ENCODE peak calls at places on chromosomes 12 and 14, in four cellular contexts. P, M, L and X are unnamed samples.

GRCh38 chr12:106094304-106094703 is 44.5 kb downstream of the NUAK1 start:
- DNase-seq in P (no peak), L (no peak), M (no peak), X (no peak)

GRCh38 chr12:32549675-32550079 is 129.4 kb upstream of the DNM1L start:
- DNase-seq in L (no peak), P (no peak), M (no peak), X (no peak)

GRCh38 chr12:116735084-116735483 is 2.8 kb downstream of the SPRING1 start:
- DNase-seq in L (peak; percentile 68), P (no peak), M (no peak), X (no peak)

GRCh38 chr12:22435583-22435982 is 101.1 kb upstream of the ST8SIA1 start:
- DNase-seq in P (no peak), M (no peak), L (no peak), X (no peak)

GRCh38 chr14:54702014-54702491 is 135.1 kb downstream of the SAMD4A start:
- DNase-seq in M (no peak), L (no peak), P (no peak), X (no peak)

GRCh38 chr12:53806689-53807088 is 54.9 kb upstream of the CISTR start:
- DNase-seq in M (no peak), L (no peak), P (no peak), X (no peak)

GRCh38 chr14:22391908-22392307 is 197.1 kb downstream of the DAD1 start:
- DNase-seq in P (peak; percentile 74), L (no peak), M (peak; percentile 39), X (no peak)

GRCh38 chr12:33575346-33575745 is 135.7 kb upstream of the SYT10 start:
- DNase-seq in L (no peak), P (no peak), M (no peak), X (no peak)

GRCh38 chr12:96571101-96571862 is 81.9 kb downstream of the CFAP54 start:
- DNase-seq in L (no peak), M (no peak), P (no peak), X (no peak)

GRCh38 chr12:95096852-95097251 is 23.4 kb upstream of the NR2C1 start:
- DNase-seq in P (peak; percentile 55), L (no peak), M (no peak), X (no peak)

GRCh38 chr12:130418261-130418660 is 80.6 kb downstream of the PIWIL1 start:
- DNase-seq in P (no peak), L (no peak), M (no peak), X (no peak)

DNA sequence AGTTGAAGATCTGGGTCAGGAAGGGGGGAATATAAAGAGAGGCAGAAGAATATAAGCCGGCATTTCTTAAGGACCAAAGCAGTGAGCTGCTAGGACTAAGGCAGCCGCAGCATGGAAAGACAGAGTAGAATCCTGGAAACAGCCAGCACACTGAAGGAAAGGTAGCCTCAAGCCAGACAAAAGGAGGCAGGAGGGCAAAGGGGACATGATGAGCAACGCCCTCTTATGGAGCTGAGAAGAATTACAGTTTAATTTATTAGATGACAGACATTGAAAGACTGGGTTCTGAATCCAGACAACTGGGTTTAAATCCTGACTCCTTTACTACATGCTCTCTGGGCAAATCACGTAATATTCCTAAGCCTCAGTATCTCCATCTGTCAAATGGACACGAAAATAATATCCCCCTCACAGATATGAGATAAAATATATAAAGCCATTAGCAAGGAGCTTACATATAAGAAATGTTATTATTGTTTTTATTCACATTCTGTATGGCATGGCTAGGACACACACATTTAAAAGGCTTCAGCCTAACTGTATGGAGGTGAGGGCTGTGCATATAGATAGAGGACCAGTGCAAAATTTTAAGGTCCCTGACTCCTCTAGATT is 8.1 kb upstream of the PCED1B start:
- DNase-seq in P (no peak), L (no peak), M (no peak), X (no peak)
- TF ChIP-seq CTCF in P (no peak), L (no peak), M (peak; percentile 31), X (no peak)

GRCh38 chr14:73477618-73478266 is 13.0 kb upstream of the RIOX1 start:
- DNase-seq in L (no peak), P (no peak), M (no peak), X (no peak)
- TF ChIP-seq CTCF in L (no peak), P (no peak), M (no peak), X (no peak)

DNA sequence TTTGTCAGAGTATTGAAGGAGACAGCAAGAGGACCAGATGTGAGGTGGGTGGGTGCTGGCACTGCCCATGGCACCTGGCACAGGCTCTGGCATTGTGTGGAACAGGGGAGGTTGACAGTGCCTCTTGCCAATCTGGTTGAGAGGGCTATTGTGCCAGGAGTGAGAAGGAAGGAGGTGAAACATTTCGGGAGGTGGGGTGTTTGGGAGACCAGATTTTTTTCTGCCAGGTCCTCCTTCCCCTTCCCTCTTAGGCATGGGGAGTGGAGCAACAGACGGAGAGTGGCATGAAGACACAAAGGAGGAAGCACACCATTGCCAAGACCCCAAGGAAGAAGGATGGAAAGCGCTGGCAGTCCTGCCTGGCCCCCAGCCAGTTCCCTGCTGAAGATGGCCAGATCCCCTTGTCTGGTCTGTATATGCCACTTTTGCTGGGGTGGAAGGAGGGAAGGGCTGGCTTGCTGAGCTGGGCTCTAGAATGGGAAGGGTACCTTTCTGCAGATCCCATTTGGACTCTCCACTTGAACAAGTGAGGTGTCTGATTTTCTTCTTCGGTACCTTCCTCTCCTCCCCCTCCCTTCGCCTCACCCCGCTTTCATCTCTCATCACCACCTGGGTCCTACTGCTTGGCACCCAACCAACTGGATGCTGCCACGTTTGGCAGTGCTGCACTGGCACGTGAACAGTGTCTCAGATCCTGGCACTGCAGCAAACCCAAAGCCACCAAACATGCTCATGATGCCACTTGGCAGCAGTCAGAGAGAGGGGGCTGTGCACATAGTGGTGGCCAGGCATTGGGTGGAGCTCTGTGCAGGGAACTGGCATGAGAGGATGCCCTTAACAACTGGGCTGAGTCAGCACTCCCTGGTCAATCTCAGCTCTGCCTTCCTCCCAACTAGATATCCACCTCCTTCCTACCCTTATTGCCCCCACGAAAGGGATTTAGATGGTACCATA is 37.3 kb downstream of the ZFHX2 start:
- DNase-seq in P (no peak), M (no peak), L (no peak), X (no peak)
- TF ChIP-seq CTCF in P (no peak), M (no peak), L (no peak), X (no peak)

DNA sequence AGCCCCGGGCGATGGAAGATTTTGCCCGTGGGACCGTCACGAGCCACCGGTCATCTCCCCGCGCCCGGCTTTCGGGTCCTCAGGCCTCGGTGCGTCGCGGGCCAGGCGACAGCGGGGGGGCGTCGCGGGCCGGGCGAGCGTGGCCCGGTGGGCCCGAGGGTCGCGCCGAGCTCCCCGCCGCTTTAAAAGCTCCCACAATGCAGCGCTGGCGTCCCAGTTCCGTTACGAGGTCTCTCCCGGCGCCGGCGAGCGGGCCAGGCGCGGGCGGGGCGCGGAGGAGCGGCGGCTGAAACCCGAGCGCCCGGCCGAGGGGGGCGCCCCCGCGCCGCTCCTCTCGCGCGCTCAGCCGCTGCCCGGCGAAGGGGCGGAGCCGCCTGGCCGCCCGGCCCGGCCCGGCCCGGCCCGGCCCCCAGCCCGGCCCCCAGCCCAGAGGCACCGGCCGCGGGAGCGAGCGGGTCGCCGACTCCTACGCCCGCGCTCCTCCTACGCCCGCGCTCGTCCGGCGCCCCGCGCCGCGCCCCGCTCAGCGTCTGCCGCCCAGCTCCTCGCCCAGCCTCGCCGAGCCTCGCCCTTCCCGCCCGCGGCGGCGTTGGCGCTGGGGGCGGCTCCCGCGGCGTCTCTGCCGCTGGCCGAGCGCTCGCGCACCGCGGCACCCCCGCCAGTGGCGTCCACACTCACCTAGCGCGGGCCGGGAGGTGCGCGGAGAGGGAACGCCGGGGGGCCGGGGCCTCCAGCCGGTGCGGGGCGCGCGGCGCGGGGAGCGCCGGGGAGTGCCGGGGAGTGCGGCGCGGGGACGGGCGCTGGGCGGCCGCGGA is at the start of gene RASSF8:
- DNase-seq in M (peak; percentile 18), P (peak; percentile 69), L (no peak), X (peak; percentile 48)
- TF ChIP-seq CTCF in M (no peak), P (no peak), L (no peak), X (no peak)